ENCODE peak calls at places on chromosomes 6 and 20, in seven cellular contexts. One of them, this sample, is unnamed.

GRCh38 chr6:44917430-44917829 is 410.7 kb upstream of the RUNX2 start:
- DNase-seq in activated CD4-positive, alpha-beta T cell treated with anti-CD3 and anti-CD28 coated beads, Interleukin-2, amount 50 U/mL, for 1 hour: no peak
- DNase-seq in stimulated activated CD4-positive, alpha-beta T cell treated with anti-CD3 and anti-CD28 coated beads, TNF-alpha, amount 100 ng/mL, for 4 hours: no peak
- DNase-seq in nephron progenitor cell: no peak
- DNase-seq in stimulated activated CD8-positive, alpha-beta memory T cell treated with anti-CD3 and anti-CD28 coated beads, Interleukin-7, amount 100 ng/mL, for 1 hour: no peak
- DNase-seq in GM12865: no peak
- DNase-seq in hypothalamus: no peak
- DNase-seq in this sample: no peak

GRCh38 chr6:135270676-135271536 is 89.8 kb downstream of the MYB start:
- DNase-seq in activated CD4-positive, alpha-beta T cell treated with anti-CD3 and anti-CD28 coated beads, Interleukin-2, amount 50 U/mL, for 1 hour: no peak
- DNase-seq in stimulated activated CD4-positive, alpha-beta T cell treated with anti-CD3 and anti-CD28 coated beads, TNF-alpha, amount 100 ng/mL, for 4 hours: no peak
- DNase-seq in nephron progenitor cell: no peak
- DNase-seq in stimulated activated CD8-positive, alpha-beta memory T cell treated with anti-CD3 and anti-CD28 coated beads, Interleukin-7, amount 100 ng/mL, for 1 hour: no peak
- DNase-seq in GM12865: no peak
- DNase-seq in hypothalamus: no peak
- DNase-seq in this sample: no peak

GRCh38 chr6:54282186-54282585 is 26.1 kb upstream of the TINAG start:
- DNase-seq in activated CD4-positive, alpha-beta T cell treated with anti-CD3 and anti-CD28 coated beads, Interleukin-2, amount 50 U/mL, for 1 hour: no peak
- DNase-seq in stimulated activated CD4-positive, alpha-beta T cell treated with anti-CD3 and anti-CD28 coated beads, TNF-alpha, amount 100 ng/mL, for 4 hours: no peak
- DNase-seq in nephron progenitor cell: no peak
- DNase-seq in stimulated activated CD8-positive, alpha-beta memory T cell treated with anti-CD3 and anti-CD28 coated beads, Interleukin-7, amount 100 ng/mL, for 1 hour: no peak
- DNase-seq in GM12865: no peak
- DNase-seq in hypothalamus: no peak
- DNase-seq in this sample: no peak

GRCh38 chr6:48037946-48038345 is 73.1 kb downstream of the PTCHD4 start:
- DNase-seq in activated CD4-positive, alpha-beta T cell treated with anti-CD3 and anti-CD28 coated beads, Interleukin-2, amount 50 U/mL, for 1 hour: no peak
- DNase-seq in stimulated activated CD4-positive, alpha-beta T cell treated with anti-CD3 and anti-CD28 coated beads, TNF-alpha, amount 100 ng/mL, for 4 hours: no peak
- DNase-seq in nephron progenitor cell: no peak
- DNase-seq in stimulated activated CD8-positive, alpha-beta memory T cell treated with anti-CD3 and anti-CD28 coated beads, Interleukin-7, amount 100 ng/mL, for 1 hour: no peak
- DNase-seq in GM12865: no peak
- DNase-seq in hypothalamus: no peak
- DNase-seq in this sample: no peak

GRCh38 chr20:23988561-23988960 is at the start of gene GGTLC1:
- DNase-seq in activated CD4-positive, alpha-beta T cell treated with anti-CD3 and anti-CD28 coated beads, Interleukin-2, amount 50 U/mL, for 1 hour: no peak
- DNase-seq in stimulated activated CD4-positive, alpha-beta T cell treated with anti-CD3 and anti-CD28 coated beads, TNF-alpha, amount 100 ng/mL, for 4 hours: no peak
- DNase-seq in nephron progenitor cell: no peak
- DNase-seq in stimulated activated CD8-positive, alpha-beta memory T cell treated with anti-CD3 and anti-CD28 coated beads, Interleukin-7, amount 100 ng/mL, for 1 hour: no peak
- DNase-seq in GM12865: no peak
- DNase-seq in hypothalamus: no peak
- DNase-seq in this sample: no peak

GRCh38 chr6:136751478-136751956 is 40.8 kb downstream of the MAP3K5 start:
- DNase-seq in activated CD4-positive, alpha-beta T cell treated with anti-CD3 and anti-CD28 coated beads, Interleukin-2, amount 50 U/mL, for 1 hour: no peak
- DNase-seq in stimulated activated CD4-positive, alpha-beta T cell treated with anti-CD3 and anti-CD28 coated beads, TNF-alpha, amount 100 ng/mL, for 4 hours: no peak
- DNase-seq in nephron progenitor cell: no peak
- DNase-seq in stimulated activated CD8-positive, alpha-beta memory T cell treated with anti-CD3 and anti-CD28 coated beads, Interleukin-7, amount 100 ng/mL, for 1 hour: no peak
- DNase-seq in GM12865: peak
- DNase-seq in hypothalamus: no peak
- DNase-seq in this sample: no peak

GRCh38 chr6:55654445-55654844 is 75.5 kb upstream of the HMGCLL1 start:
- DNase-seq in activated CD4-positive, alpha-beta T cell treated with anti-CD3 and anti-CD28 coated beads, Interleukin-2, amount 50 U/mL, for 1 hour: no peak
- DNase-seq in stimulated activated CD4-positive, alpha-beta T cell treated with anti-CD3 and anti-CD28 coated beads, TNF-alpha, amount 100 ng/mL, for 4 hours: no peak
- DNase-seq in nephron progenitor cell: no peak
- DNase-seq in stimulated activated CD8-positive, alpha-beta memory T cell treated with anti-CD3 and anti-CD28 coated beads, Interleukin-7, amount 100 ng/mL, for 1 hour: no peak
- DNase-seq in GM12865: no peak
- DNase-seq in hypothalamus: no peak
- DNase-seq in this sample: no peak

GRCh38 chr6:95292011-95292410 is 285.3 kb upstream of the MANEA start:
- DNase-seq in activated CD4-positive, alpha-beta T cell treated with anti-CD3 and anti-CD28 coated beads, Interleukin-2, amount 50 U/mL, for 1 hour: no peak
- DNase-seq in stimulated activated CD4-positive, alpha-beta T cell treated with anti-CD3 and anti-CD28 coated beads, TNF-alpha, amount 100 ng/mL, for 4 hours: no peak
- DNase-seq in nephron progenitor cell: no peak
- DNase-seq in stimulated activated CD8-positive, alpha-beta memory T cell treated with anti-CD3 and anti-CD28 coated beads, Interleukin-7, amount 100 ng/mL, for 1 hour: no peak
- DNase-seq in GM12865: no peak
- DNase-seq in hypothalamus: no peak
- DNase-seq in this sample: no peak

GRCh38 chr6:113949499-113949898 is 21.4 kb downstream of the HDAC2 start:
- DNase-seq in activated CD4-positive, alpha-beta T cell treated with anti-CD3 and anti-CD28 coated beads, Interleukin-2, amount 50 U/mL, for 1 hour: no peak
- DNase-seq in stimulated activated CD4-positive, alpha-beta T cell treated with anti-CD3 and anti-CD28 coated beads, TNF-alpha, amount 100 ng/mL, for 4 hours: no peak
- DNase-seq in nephron progenitor cell: no peak
- DNase-seq in stimulated activated CD8-positive, alpha-beta memory T cell treated with anti-CD3 and anti-CD28 coated beads, Interleukin-7, amount 100 ng/mL, for 1 hour: no peak
- DNase-seq in GM12865: no peak
- DNase-seq in hypothalamus: no peak
- DNase-seq in this sample: no peak

GRCh38 chr6:21601341-21601740 is 7.8 kb downstream of the SOX4 start:
- DNase-seq in activated CD4-positive, alpha-beta T cell treated with anti-CD3 and anti-CD28 coated beads, Interleukin-2, amount 50 U/mL, for 1 hour: no peak
- DNase-seq in stimulated activated CD4-positive, alpha-beta T cell treated with anti-CD3 and anti-CD28 coated beads, TNF-alpha, amount 100 ng/mL, for 4 hours: no peak
- DNase-seq in nephron progenitor cell: no peak
- DNase-seq in stimulated activated CD8-positive, alpha-beta memory T cell treated with anti-CD3 and anti-CD28 coated beads, Interleukin-7, amount 100 ng/mL, for 1 hour: no peak
- DNase-seq in GM12865: no peak
- DNase-seq in hypothalamus: no peak
- DNase-seq in this sample: no peak

GRCh38 chr6:30830438-30830837 is 53.9 kb upstream of the DDR1 start:
- DNase-seq in activated CD4-positive, alpha-beta T cell treated with anti-CD3 and anti-CD28 coated beads, Interleukin-2, amount 50 U/mL, for 1 hour: no peak
- DNase-seq in stimulated activated CD4-positive, alpha-beta T cell treated with anti-CD3 and anti-CD28 coated beads, TNF-alpha, amount 100 ng/mL, for 4 hours: no peak
- DNase-seq in nephron progenitor cell: no peak
- DNase-seq in stimulated activated CD8-positive, alpha-beta memory T cell treated with anti-CD3 and anti-CD28 coated beads, Interleukin-7, amount 100 ng/mL, for 1 hour: no peak
- DNase-seq in GM12865: no peak
- DNase-seq in hypothalamus: no peak
- DNase-seq in this sample: no peak

GRCh38 chr6:36844232-36845170 is 5.3 kb upstream of the CPNE5 start:
- DNase-seq in activated CD4-positive, alpha-beta T cell treated with anti-CD3 and anti-CD28 coated beads, Interleukin-2, amount 50 U/mL, for 1 hour: no peak
- DNase-seq in stimulated activated CD4-positive, alpha-beta T cell treated with anti-CD3 and anti-CD28 coated beads, TNF-alpha, amount 100 ng/mL, for 4 hours: no peak
- DNase-seq in nephron progenitor cell: no peak
- DNase-seq in stimulated activated CD8-positive, alpha-beta memory T cell treated with anti-CD3 and anti-CD28 coated beads, Interleukin-7, amount 100 ng/mL, for 1 hour: no peak
- DNase-seq in GM12865: no peak
- DNase-seq in hypothalamus: no peak
- DNase-seq in this sample: no peak

GRCh38 chr20:25290646-25291431 is 43.0 kb downstream of the PYGB start:
- DNase-seq in activated CD4-positive, alpha-beta T cell treated with anti-CD3 and anti-CD28 coated beads, Interleukin-2, amount 50 U/mL, for 1 hour: no peak
- DNase-seq in stimulated activated CD4-positive, alpha-beta T cell treated with anti-CD3 and anti-CD28 coated beads, TNF-alpha, amount 100 ng/mL, for 4 hours: no peak
- DNase-seq in nephron progenitor cell: no peak
- DNase-seq in stimulated activated CD8-positive, alpha-beta memory T cell treated with anti-CD3 and anti-CD28 coated beads, Interleukin-7, amount 100 ng/mL, for 1 hour: no peak
- DNase-seq in GM12865: no peak
- DNase-seq in hypothalamus: no peak
- DNase-seq in this sample: no peak

GRCh38 chr20:54292186-54292585 is 84.3 kb downstream of the PFDN4 start:
- DNase-seq in activated CD4-positive, alpha-beta T cell treated with anti-CD3 and anti-CD28 coated beads, Interleukin-2, amount 50 U/mL, for 1 hour: no peak
- DNase-seq in stimulated activated CD4-positive, alpha-beta T cell treated with anti-CD3 and anti-CD28 coated beads, TNF-alpha, amount 100 ng/mL, for 4 hours: no peak
- DNase-seq in nephron progenitor cell: no peak
- DNase-seq in stimulated activated CD8-positive, alpha-beta memory T cell treated with anti-CD3 and anti-CD28 coated beads, Interleukin-7, amount 100 ng/mL, for 1 hour: no peak
- DNase-seq in GM12865: no peak
- DNase-seq in hypothalamus: no peak
- DNase-seq in this sample: no peak

GRCh38 chr20:19901226-19901625 is 115.9 kb upstream of the NAA20 start:
- DNase-seq in activated CD4-positive, alpha-beta T cell treated with anti-CD3 and anti-CD28 coated beads, Interleukin-2, amount 50 U/mL, for 1 hour: no peak
- DNase-seq in stimulated activated CD4-positive, alpha-beta T cell treated with anti-CD3 and anti-CD28 coated beads, TNF-alpha, amount 100 ng/mL, for 4 hours: no peak
- DNase-seq in nephron progenitor cell: no peak
- DNase-seq in stimulated activated CD8-positive, alpha-beta memory T cell treated with anti-CD3 and anti-CD28 coated beads, Interleukin-7, amount 100 ng/mL, for 1 hour: no peak
- DNase-seq in GM12865: no peak
- DNase-seq in hypothalamus: no peak
- DNase-seq in this sample: no peak

GRCh38 chr6:11042750-11043551 is 1.2 kb downstream of the ELOVL2 start:
- DNase-seq in activated CD4-positive, alpha-beta T cell treated with anti-CD3 and anti-CD28 coated beads, Interleukin-2, amount 50 U/mL, for 1 hour: no peak
- DNase-seq in stimulated activated CD4-positive, alpha-beta T cell treated with anti-CD3 and anti-CD28 coated beads, TNF-alpha, amount 100 ng/mL, for 4 hours: no peak
- DNase-seq in nephron progenitor cell: peak
- DNase-seq in stimulated activated CD8-positive, alpha-beta memory T cell treated with anti-CD3 and anti-CD28 coated beads, Interleukin-7, amount 100 ng/mL, for 1 hour: no peak
- DNase-seq in GM12865: peak
- DNase-seq in hypothalamus: no peak
- DNase-seq in this sample: no peak

GRCh38 chr6:2412731-2413130 is 167.3 kb upstream of the GMDS start:
- DNase-seq in activated CD4-positive, alpha-beta T cell treated with anti-CD3 and anti-CD28 coated beads, Interleukin-2, amount 50 U/mL, for 1 hour: no peak
- DNase-seq in stimulated activated CD4-positive, alpha-beta T cell treated with anti-CD3 and anti-CD28 coated beads, TNF-alpha, amount 100 ng/mL, for 4 hours: no peak
- DNase-seq in nephron progenitor cell: no peak
- DNase-seq in stimulated activated CD8-positive, alpha-beta memory T cell treated with anti-CD3 and anti-CD28 coated beads, Interleukin-7, amount 100 ng/mL, for 1 hour: no peak
- DNase-seq in GM12865: no peak
- DNase-seq in hypothalamus: no peak
- DNase-seq in this sample: no peak

GRCh38 chr20:57564180-57564802 is 3.4 kb downstream of the PCK1 start:
- DNase-seq in activated CD4-positive, alpha-beta T cell treated with anti-CD3 and anti-CD28 coated beads, Interleukin-2, amount 50 U/mL, for 1 hour: no peak
- DNase-seq in stimulated activated CD4-positive, alpha-beta T cell treated with anti-CD3 and anti-CD28 coated beads, TNF-alpha, amount 100 ng/mL, for 4 hours: no peak
- DNase-seq in nephron progenitor cell: no peak
- DNase-seq in stimulated activated CD8-positive, alpha-beta memory T cell treated with anti-CD3 and anti-CD28 coated beads, Interleukin-7, amount 100 ng/mL, for 1 hour: no peak
- DNase-seq in GM12865: no peak
- DNase-seq in hypothalamus: no peak
- DNase-seq in this sample: no peak

GRCh38 chr6:40732878-40733277 is 145.7 kb upstream of the LRFN2 start:
- DNase-seq in activated CD4-positive, alpha-beta T cell treated with anti-CD3 and anti-CD28 coated beads, Interleukin-2, amount 50 U/mL, for 1 hour: no peak
- DNase-seq in stimulated activated CD4-positive, alpha-beta T cell treated with anti-CD3 and anti-CD28 coated beads, TNF-alpha, amount 100 ng/mL, for 4 hours: no peak
- DNase-seq in nephron progenitor cell: no peak
- DNase-seq in stimulated activated CD8-positive, alpha-beta memory T cell treated with anti-CD3 and anti-CD28 coated beads, Interleukin-7, amount 100 ng/mL, for 1 hour: no peak
- DNase-seq in GM12865: no peak
- DNase-seq in hypothalamus: no peak
- DNase-seq in this sample: no peak

GRCh38 chr6:45423111-45423900 is 45.6 kb upstream of the SUPT3H start:
- DNase-seq in activated CD4-positive, alpha-beta T cell treated with anti-CD3 and anti-CD28 coated beads, Interleukin-2, amount 50 U/mL, for 1 hour: no peak
- DNase-seq in stimulated activated CD4-positive, alpha-beta T cell treated with anti-CD3 and anti-CD28 coated beads, TNF-alpha, amount 100 ng/mL, for 4 hours: no peak
- DNase-seq in nephron progenitor cell: peak
- DNase-seq in stimulated activated CD8-positive, alpha-beta memory T cell treated with anti-CD3 and anti-CD28 coated beads, Interleukin-7, amount 100 ng/mL, for 1 hour: no peak
- DNase-seq in GM12865: no peak
- DNase-seq in hypothalamus: peak
- DNase-seq in this sample: peak

GRCh38 chr6:16585805-16586204 is 175.5 kb downstream of the ATXN1 start:
- DNase-seq in activated CD4-positive, alpha-beta T cell treated with anti-CD3 and anti-CD28 coated beads, Interleukin-2, amount 50 U/mL, for 1 hour: no peak
- DNase-seq in stimulated activated CD4-positive, alpha-beta T cell treated with anti-CD3 and anti-CD28 coated beads, TNF-alpha, amount 100 ng/mL, for 4 hours: no peak
- DNase-seq in nephron progenitor cell: no peak
- DNase-seq in stimulated activated CD8-positive, alpha-beta memory T cell treated with anti-CD3 and anti-CD28 coated beads, Interleukin-7, amount 100 ng/mL, for 1 hour: no peak
- DNase-seq in GM12865: peak
- DNase-seq in hypothalamus: no peak
- DNase-seq in this sample: no peak

GRCh38 chr20:62117658-62118057 is 4.6 kb upstream of the LSM14B start:
- DNase-seq in activated CD4-positive, alpha-beta T cell treated with anti-CD3 and anti-CD28 coated beads, Interleukin-2, amount 50 U/mL, for 1 hour: peak
- DNase-seq in stimulated activated CD4-positive, alpha-beta T cell treated with anti-CD3 and anti-CD28 coated beads, TNF-alpha, amount 100 ng/mL, for 4 hours: peak
- DNase-seq in nephron progenitor cell: no peak
- DNase-seq in stimulated activated CD8-positive, alpha-beta memory T cell treated with anti-CD3 and anti-CD28 coated beads, Interleukin-7, amount 100 ng/mL, for 1 hour: peak
- DNase-seq in GM12865: no peak
- DNase-seq in hypothalamus: no peak
- DNase-seq in this sample: peak

GRCh38 chr6:113102761-113103160 is 754.4 kb upstream of the MARCKS start:
- DNase-seq in activated CD4-positive, alpha-beta T cell treated with anti-CD3 and anti-CD28 coated beads, Interleukin-2, amount 50 U/mL, for 1 hour: no peak
- DNase-seq in stimulated activated CD4-positive, alpha-beta T cell treated with anti-CD3 and anti-CD28 coated beads, TNF-alpha, amount 100 ng/mL, for 4 hours: no peak
- DNase-seq in nephron progenitor cell: no peak
- DNase-seq in stimulated activated CD8-positive, alpha-beta memory T cell treated with anti-CD3 and anti-CD28 coated beads, Interleukin-7, amount 100 ng/mL, for 1 hour: no peak
- DNase-seq in GM12865: no peak
- DNase-seq in hypothalamus: no peak
- DNase-seq in this sample: no peak

GRCh38 chr6:169685860-169686259 is 16.0 kb downstream of the WDR27 start:
- DNase-seq in activated CD4-positive, alpha-beta T cell treated with anti-CD3 and anti-CD28 coated beads, Interleukin-2, amount 50 U/mL, for 1 hour: no peak
- DNase-seq in stimulated activated CD4-positive, alpha-beta T cell treated with anti-CD3 and anti-CD28 coated beads, TNF-alpha, amount 100 ng/mL, for 4 hours: no peak
- DNase-seq in nephron progenitor cell: no peak
- DNase-seq in stimulated activated CD8-positive, alpha-beta memory T cell treated with anti-CD3 and anti-CD28 coated beads, Interleukin-7, amount 100 ng/mL, for 1 hour: no peak
- DNase-seq in GM12865: no peak
- DNase-seq in hypothalamus: no peak
- DNase-seq in this sample: no peak

GRCh38 chr20:21184810-21185209 is 58.9 kb downstream of the KIZ start:
- DNase-seq in activated CD4-positive, alpha-beta T cell treated with anti-CD3 and anti-CD28 coated beads, Interleukin-2, amount 50 U/mL, for 1 hour: no peak
- DNase-seq in stimulated activated CD4-positive, alpha-beta T cell treated with anti-CD3 and anti-CD28 coated beads, TNF-alpha, amount 100 ng/mL, for 4 hours: no peak
- DNase-seq in nephron progenitor cell: no peak
- DNase-seq in stimulated activated CD8-positive, alpha-beta memory T cell treated with anti-CD3 and anti-CD28 coated beads, Interleukin-7, amount 100 ng/mL, for 1 hour: no peak
- DNase-seq in GM12865: no peak
- DNase-seq in hypothalamus: no peak
- DNase-seq in this sample: no peak

GRCh38 chr20:14401479-14402138 is 64.2 kb upstream of the FLRT3 start:
- DNase-seq in activated CD4-positive, alpha-beta T cell treated with anti-CD3 and anti-CD28 coated beads, Interleukin-2, amount 50 U/mL, for 1 hour: no peak
- DNase-seq in stimulated activated CD4-positive, alpha-beta T cell treated with anti-CD3 and anti-CD28 coated beads, TNF-alpha, amount 100 ng/mL, for 4 hours: no peak
- DNase-seq in nephron progenitor cell: no peak
- DNase-seq in stimulated activated CD8-positive, alpha-beta memory T cell treated with anti-CD3 and anti-CD28 coated beads, Interleukin-7, amount 100 ng/mL, for 1 hour: no peak
- DNase-seq in GM12865: peak
- DNase-seq in hypothalamus: no peak
- DNase-seq in this sample: no peak

This sample was measured in central memory CD8-positive, alpha-beta T cell.